ENCODE peak calls at places on chromosomes 1 and 21, in ten cellular contexts. Y is heart left ventricle; P is Panc1; X is CD8-positive, alpha-beta memory T cell; K is CD8-positive, alpha-beta T cell; W is cardiac muscle cell; Q is mammary epithelial cell; L is tibial nerve; G is sigmoid colon; A is fibroblast of lung. H is an unnamed sample.

GRCh38 chr1:1100296-1100695 is 15.6 kb downstream of the C1orf159 start:
- DNase-seq in Y (peak; percentile 3), P (no peak), X (no peak), K (no peak), W (no peak), Q (no peak), L (no peak), G (no peak), A (no peak), H (no peak)

GRCh38 chr21:45110873-45111624 is 36.7 kb downstream of the ADARB1 start:
- DNase-seq in Y (no peak), P (no peak), X (no peak), K (no peak), W (no peak), Q (no peak), L (no peak), G (peak; percentile 47), A (no peak), H (no peak)

GRCh38 chr1:168341576-168341975 is 60.9 kb downstream of the TBX19 start:
- DNase-seq in Y (no peak), P (no peak), X (no peak), K (no peak), W (no peak), Q (peak; percentile 52), L (no peak), G (no peak), A (peak; percentile 35), H (no peak)

GRCh38 chr1:212488436-212489283 is 55.9 kb downstream of the NENF start:
- DNase-seq in Y (no peak), P (peak; percentile 80), X (no peak), K (no peak), W (no peak), Q (peak; percentile 96), L (peak; percentile 86), G (peak; percentile 94), A (peak; percentile 92), H (no peak)

GRCh38 chr1:1980467-1981141 is 23.0 kb downstream of the CFAP74 start:
- DNase-seq in Y (no peak), P (no peak), X (no peak), K (no peak), W (no peak), Q (no peak), L (no peak), G (no peak), A (no peak), H (no peak)

GRCh38 chr1:232793944-232794343 is 11.3 kb upstream of the MAP10 start:
- DNase-seq in Y (no peak), P (peak; percentile 56), X (peak; percentile 22), K (no peak), W (no peak), Q (peak; percentile 47), L (no peak), G (no peak), A (peak; percentile 43), H (no peak)

GRCh38 chr1:179230251-179230650 is 774 bp upstream of the ABL2 start:
- DNase-seq in Y (no peak), P (no peak), X (no peak), K (no peak), W (no peak), Q (peak; percentile 32), L (no peak), G (no peak), A (peak; percentile 69), H (no peak)

GRCh38 chr1:113846391-113847035 is 25.0 kb downstream of the PTPN22 start:
- DNase-seq in Y (no peak), P (no peak), X (no peak), K (no peak), W (no peak), Q (no peak), L (no peak), G (no peak), A (no peak), H (no peak)

GRCh38 chr1:201229771-201230635 is 39.4 kb downstream of the IGFN1 start:
- DNase-seq in Y (no peak), P (no peak), X (no peak), K (peak; percentile 27), W (no peak), Q (peak; percentile 75), L (no peak), G (no peak), A (peak; percentile 44), H (no peak)

GRCh38 chr1:235127203-235127602 is 1.4 kb downstream of the TOMM20 start:
- DNase-seq in Y (no peak), P (no peak), X (no peak), K (no peak), W (no peak), Q (peak; percentile 7), L (no peak), G (no peak), A (no peak), H (no peak)

GRCh38 chr1:158087320-158087927 is 93.3 kb upstream of the CD1D start:
- DNase-seq in Y (peak; percentile 50), P (peak; percentile 39), X (no peak), K (no peak), W (peak; percentile 87), Q (peak; percentile 35), L (peak; percentile 64), G (peak; percentile 78), A (peak; percentile 81), H (peak; percentile 54)

GRCh38 chr1:100019220-100019619 is 49.4 kb downstream of the SLC35A3 start:
- DNase-seq in Y (no peak), P (no peak), X (no peak), K (no peak), W (no peak), Q (no peak), L (no peak), G (no peak), A (no peak), H (no peak)

GRCh38 chr1:240967070-240967724 is 355.2 kb upstream of the GREM2 start:
- DNase-seq in Y (no peak), P (no peak), X (no peak), K (no peak), W (peak; percentile 18), Q (no peak), L (no peak), G (no peak), A (peak; percentile 5), H (no peak)

GRCh38 chr1:214002060-214002459 is 14.3 kb downstream of the PROX1 start:
- DNase-seq in Y (no peak), P (no peak), X (no peak), K (no peak), W (no peak), Q (no peak), L (no peak), G (no peak), A (no peak), H (no peak)

GRCh38 chr1:1246601-1247340 is at the start of gene C1QTNF12:
- DNase-seq in Y (no peak), P (no peak), X (no peak), K (no peak), W (no peak), Q (no peak), L (no peak), G (no peak), A (no peak), H (no peak)

GRCh38 chr1:72282271-72282656 is at the start of gene NEGR1:
- DNase-seq in Y (peak; percentile 51), P (peak; percentile 24), X (peak; percentile 11), K (peak; percentile 47), W (peak; percentile 61), Q (peak; percentile 50), L (peak; percentile 35), G (peak; percentile 87), A (peak; percentile 68), H (peak; percentile 41)

GRCh38 chr1:17911789-17912188 is 156.7 kb downstream of the ACTL8 start:
- DNase-seq in Y (no peak), P (no peak), X (no peak), K (no peak), W (no peak), Q (no peak), L (no peak), G (no peak), A (no peak), H (no peak)
- H3K27me3 ChIP-seq in Y (peaks cover 28% of the 10 kb centered on the region), P (peaks cover 43% of the 10 kb centered on the region), X (no peaks in the 10 kb centered on the region), K (peaks cover 2% of the 10 kb centered on the region), W (no peaks in the 10 kb centered on the region), Q (no peaks in the 10 kb centered on the region), L (peaks cover 35% of the 10 kb centered on the region), G (peaks cover 68% of the 10 kb centered on the region), A (peaks cover 14% of the 10 kb centered on the region), H (no peaks in the 10 kb centered on the region)

DNA sequence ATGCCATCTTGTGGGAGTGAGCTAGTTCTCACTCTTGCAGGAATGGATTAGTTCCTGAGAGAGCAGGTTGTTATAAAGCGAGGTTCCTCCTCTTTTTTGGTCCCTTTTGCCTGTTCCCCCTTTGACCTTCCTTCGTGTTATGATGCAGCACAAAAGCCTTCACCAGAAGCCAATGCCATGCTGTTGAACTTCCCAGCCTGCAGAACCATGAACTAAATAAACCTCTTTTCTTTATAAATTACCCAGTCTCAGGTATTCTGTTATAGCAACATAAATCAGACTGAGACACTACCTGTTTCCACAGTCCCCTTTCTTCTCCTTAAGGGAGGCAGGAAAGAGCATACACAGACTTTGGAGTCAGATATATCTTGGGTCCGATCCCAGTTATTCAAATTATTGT is 25.6 kb downstream of the DISP3 start:
- DNase-seq in Y (no peak), P (no peak), X (no peak), K (no peak), W (no peak), Q (no peak), L (no peak), G (no peak), A (no peak), H (no peak)
- H3K9me3 ChIP-seq in Y (peaks cover 35% of the 10 kb centered on the region), P (peaks cover 33% of the 10 kb centered on the region), X (peaks cover 9% of the 10 kb centered on the region), K (peaks cover 19% of the 10 kb centered on the region), W (no peaks in the 10 kb centered on the region), Q (peaks cover 33% of the 10 kb centered on the region), L (peaks cover 3% of the 10 kb centered on the region), G (peaks cover 25% of the 10 kb centered on the region), A (no peaks in the 10 kb centered on the region), H (no peaks in the 10 kb centered on the region)

DNA sequence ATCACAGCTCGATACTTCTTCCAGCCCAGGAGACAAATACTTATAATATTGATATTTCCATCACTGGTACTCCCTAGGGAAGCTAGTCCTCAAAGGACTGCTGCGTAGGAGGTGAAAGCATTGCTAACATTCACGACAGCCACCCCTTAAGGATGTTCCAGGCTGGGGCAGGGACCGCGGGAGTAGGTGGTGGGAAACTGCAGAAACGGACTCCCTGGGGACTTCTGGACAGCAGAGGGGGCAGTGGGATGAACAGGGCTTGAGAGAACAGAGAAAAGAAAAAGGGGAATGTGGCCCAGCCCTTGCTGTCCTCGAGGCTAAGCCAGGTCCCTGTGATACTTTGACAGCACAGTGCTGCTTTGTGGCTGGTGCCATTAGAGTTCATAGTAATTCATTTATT is 108.0 kb downstream of the HMGB4 start:
- DNase-seq in Y (no peak), P (no peak), X (no peak), K (no peak), W (no peak), Q (no peak), L (no peak), G (no peak), A (no peak), H (no peak)
- H3K4me1 ChIP-seq in Y (peaks cover 36% of the 10 kb centered on the region), P (no peaks in the 10 kb centered on the region), X (no peaks in the 10 kb centered on the region), K (no peaks in the 10 kb centered on the region), W (no peaks in the 10 kb centered on the region), Q (no peaks in the 10 kb centered on the region), L (peaks cover 27% of the 10 kb centered on the region), G (no peaks in the 10 kb centered on the region), A (peaks cover 17% of the 10 kb centered on the region), H (no peaks in the 10 kb centered on the region)

DNA sequence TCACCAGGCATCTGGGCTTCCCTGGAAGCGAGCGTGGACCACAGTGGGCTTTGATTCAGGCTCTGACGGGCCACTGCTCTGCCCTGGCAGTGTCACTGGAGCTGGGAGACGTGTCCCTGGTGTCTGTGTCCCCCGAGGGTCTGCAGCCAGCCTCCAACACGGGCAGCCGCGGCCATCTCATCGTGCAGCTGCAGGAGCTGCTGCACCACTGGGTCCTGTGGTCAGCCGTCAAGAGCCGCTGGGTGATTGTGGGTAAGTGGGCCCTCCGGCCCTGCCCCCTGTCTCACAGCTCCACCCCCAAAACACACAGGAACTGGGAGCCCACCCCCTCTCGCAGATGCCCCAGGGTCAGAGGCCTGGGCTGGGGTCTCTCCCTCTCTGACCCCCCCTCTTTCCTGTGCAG is 40.7 kb downstream of the DISP3 start:
- DNase-seq in Y (no peak), P (no peak), X (no peak), K (no peak), W (no peak), Q (no peak), L (no peak), G (peak; percentile 57), A (no peak), H (no peak)
- H3K27me3 ChIP-seq in Y (no peaks in the 10 kb centered on the region), P (no peaks in the 10 kb centered on the region), X (no peaks in the 10 kb centered on the region), K (no peaks in the 10 kb centered on the region), W (no peaks in the 10 kb centered on the region), Q (no peaks in the 10 kb centered on the region), L (no peaks in the 10 kb centered on the region), G (no peaks in the 10 kb centered on the region), A (no peaks in the 10 kb centered on the region), H (no peaks in the 10 kb centered on the region)